ENCODE peak calls at places on chromosome 17, in five cellular contexts. One of them, this sample, is unnamed.

GRCh38 chr17:16287563-16288027 is 65.7 kb downstream of the CENPV start:
- DNase-seq in fibroblast of lung: peak
- DNase-seq in NCI-H2081: no peak
- DNase-seq in WTC11: no peak
- DNase-seq in activated CD8-positive, alpha-beta T cell treated with anti-CD3 and anti-CD28 coated beads, Interleukin-2, amount 10 ng/mL, durations not matched to agents 7 days and 5 days: peak
- DNase-seq in this sample: no peak

GRCh38 chr17:18184143-18185007 is 747 bp downstream of the ALKBH5 start:
- DNase-seq in fibroblast of lung: peak
- DNase-seq in NCI-H2081: peak
- DNase-seq in WTC11: peak
- DNase-seq in activated CD8-positive, alpha-beta T cell treated with anti-CD3 and anti-CD28 coated beads, Interleukin-2, amount 10 ng/mL, durations not matched to agents 7 days and 5 days: peak
- DNase-seq in this sample: no peak

GRCh38 chr17:79728169-79728907 is 2.4 kb upstream of the ENPP7 start:
- DNase-seq in fibroblast of lung: peak
- DNase-seq in NCI-H2081: peak
- DNase-seq in WTC11: peak
- DNase-seq in activated CD8-positive, alpha-beta T cell treated with anti-CD3 and anti-CD28 coated beads, Interleukin-2, amount 10 ng/mL, durations not matched to agents 7 days and 5 days: peak
- DNase-seq in this sample: no peak

GRCh38 chr17:57502696-57503307 is 242.3 kb downstream of the CCDC182 start:
- DNase-seq in fibroblast of lung: no peak
- DNase-seq in NCI-H2081: no peak
- DNase-seq in WTC11: no peak
- DNase-seq in activated CD8-positive, alpha-beta T cell treated with anti-CD3 and anti-CD28 coated beads, Interleukin-2, amount 10 ng/mL, durations not matched to agents 7 days and 5 days: no peak
- DNase-seq in this sample: no peak

GRCh38 chr17:14058051-14058450 is 11.3 kb upstream of the COX10 start:
- DNase-seq in fibroblast of lung: peak
- DNase-seq in NCI-H2081: no peak
- DNase-seq in WTC11: no peak
- DNase-seq in activated CD8-positive, alpha-beta T cell treated with anti-CD3 and anti-CD28 coated beads, Interleukin-2, amount 10 ng/mL, durations not matched to agents 7 days and 5 days: no peak
- DNase-seq in this sample: no peak

GRCh38 chr17:78241277-78242023 is 10.0 kb downstream of the TMEM235 start:
- DNase-seq in fibroblast of lung: peak
- DNase-seq in NCI-H2081: peak
- DNase-seq in WTC11: no peak
- DNase-seq in activated CD8-positive, alpha-beta T cell treated with anti-CD3 and anti-CD28 coated beads, Interleukin-2, amount 10 ng/mL, durations not matched to agents 7 days and 5 days: no peak
- DNase-seq in this sample: no peak

GRCh38 chr17:49234509-49235080 is 4.0 kb upstream of the PHOSPHO1 start:
- DNase-seq in fibroblast of lung: no peak
- DNase-seq in NCI-H2081: no peak
- DNase-seq in WTC11: no peak
- DNase-seq in activated CD8-positive, alpha-beta T cell treated with anti-CD3 and anti-CD28 coated beads, Interleukin-2, amount 10 ng/mL, durations not matched to agents 7 days and 5 days: no peak
- DNase-seq in this sample: no peak

GRCh38 chr17:49995055-49995738 is at the start of gene DLX3:
- DNase-seq in fibroblast of lung: peak
- DNase-seq in NCI-H2081: peak
- DNase-seq in WTC11: peak
- DNase-seq in activated CD8-positive, alpha-beta T cell treated with anti-CD3 and anti-CD28 coated beads, Interleukin-2, amount 10 ng/mL, durations not matched to agents 7 days and 5 days: no peak
- DNase-seq in this sample: peak

GRCh38 chr17:59632398-59632797 is 12.7 kb downstream of the CLTC start:
- DNase-seq in fibroblast of lung: no peak
- DNase-seq in NCI-H2081: no peak
- DNase-seq in WTC11: no peak
- DNase-seq in activated CD8-positive, alpha-beta T cell treated with anti-CD3 and anti-CD28 coated beads, Interleukin-2, amount 10 ng/mL, durations not matched to agents 7 days and 5 days: no peak
- DNase-seq in this sample: no peak

GRCh38 chr17:61335845-61336655 is 63.6 kb upstream of the TBX2 start:
- DNase-seq in fibroblast of lung: peak
- DNase-seq in NCI-H2081: peak
- DNase-seq in WTC11: no peak
- DNase-seq in activated CD8-positive, alpha-beta T cell treated with anti-CD3 and anti-CD28 coated beads, Interleukin-2, amount 10 ng/mL, durations not matched to agents 7 days and 5 days: no peak
- DNase-seq in this sample: peak

GRCh38 chr17:5943991-5944390 is 126.2 kb upstream of the WSCD1 start:
- DNase-seq in fibroblast of lung: no peak
- DNase-seq in NCI-H2081: peak
- DNase-seq in WTC11: no peak
- DNase-seq in activated CD8-positive, alpha-beta T cell treated with anti-CD3 and anti-CD28 coated beads, Interleukin-2, amount 10 ng/mL, durations not matched to agents 7 days and 5 days: no peak
- DNase-seq in this sample: peak

GRCh38 chr17:40122944-40123810 is 1.4 kb downstream of the MSL1 start:
- DNase-seq in fibroblast of lung: peak
- DNase-seq in NCI-H2081: peak
- DNase-seq in WTC11: peak
- DNase-seq in activated CD8-positive, alpha-beta T cell treated with anti-CD3 and anti-CD28 coated beads, Interleukin-2, amount 10 ng/mL, durations not matched to agents 7 days and 5 days: peak
- DNase-seq in this sample: peak

GRCh38 chr17:39919087-39919683 is 750 bp upstream of the GSDMB start:
- DNase-seq in fibroblast of lung: no peak
- DNase-seq in NCI-H2081: no peak
- DNase-seq in WTC11: no peak
- DNase-seq in activated CD8-positive, alpha-beta T cell treated with anti-CD3 and anti-CD28 coated beads, Interleukin-2, amount 10 ng/mL, durations not matched to agents 7 days and 5 days: no peak
- DNase-seq in this sample: no peak

GRCh38 chr17:58415371-58416055 is 1.8 kb downstream of the RNF43 start:
- DNase-seq in fibroblast of lung: no peak
- DNase-seq in NCI-H2081: peak
- DNase-seq in WTC11: no peak
- DNase-seq in activated CD8-positive, alpha-beta T cell treated with anti-CD3 and anti-CD28 coated beads, Interleukin-2, amount 10 ng/mL, durations not matched to agents 7 days and 5 days: no peak
- DNase-seq in this sample: no peak

GRCh38 chr17:72952220-72952619 is 140.3 kb downstream of the SLC39A11 start:
- DNase-seq in fibroblast of lung: no peak
- DNase-seq in NCI-H2081: no peak
- DNase-seq in WTC11: peak
- DNase-seq in activated CD8-positive, alpha-beta T cell treated with anti-CD3 and anti-CD28 coated beads, Interleukin-2, amount 10 ng/mL, durations not matched to agents 7 days and 5 days: no peak
- DNase-seq in this sample: no peak

GRCh38 chr17:40351185-40352043 is 13.1 kb downstream of the GJD3 start:
- DNase-seq in fibroblast of lung: no peak
- DNase-seq in NCI-H2081: peak
- DNase-seq in WTC11: no peak
- DNase-seq in activated CD8-positive, alpha-beta T cell treated with anti-CD3 and anti-CD28 coated beads, Interleukin-2, amount 10 ng/mL, durations not matched to agents 7 days and 5 days: no peak
- DNase-seq in this sample: no peak

GRCh38 chr17:47997595-47997994 is 26.7 kb downstream of the CDK5RAP3 start:
- DNase-seq in fibroblast of lung: no peak
- DNase-seq in NCI-H2081: no peak
- DNase-seq in WTC11: no peak
- DNase-seq in activated CD8-positive, alpha-beta T cell treated with anti-CD3 and anti-CD28 coated beads, Interleukin-2, amount 10 ng/mL, durations not matched to agents 7 days and 5 days: no peak
- DNase-seq in this sample: no peak

GRCh38 chr17:6555331-6556120 is 829 bp downstream of the PITPNM3 start:
- DNase-seq in fibroblast of lung: peak
- DNase-seq in NCI-H2081: no peak
- DNase-seq in WTC11: peak
- DNase-seq in activated CD8-positive, alpha-beta T cell treated with anti-CD3 and anti-CD28 coated beads, Interleukin-2, amount 10 ng/mL, durations not matched to agents 7 days and 5 days: no peak
- DNase-seq in this sample: no peak

GRCh38 chr17:6165806-6166205 is 95.6 kb downstream of the WSCD1 start:
- DNase-seq in fibroblast of lung: no peak
- DNase-seq in NCI-H2081: no peak
- DNase-seq in WTC11: no peak
- DNase-seq in activated CD8-positive, alpha-beta T cell treated with anti-CD3 and anti-CD28 coated beads, Interleukin-2, amount 10 ng/mL, durations not matched to agents 7 days and 5 days: no peak
- DNase-seq in this sample: no peak

GRCh38 chr17:4607773-4608187 is 23.5 kb downstream of the SMTNL2 start:
- DNase-seq in fibroblast of lung: peak
- DNase-seq in NCI-H2081: no peak
- DNase-seq in WTC11: no peak
- DNase-seq in activated CD8-positive, alpha-beta T cell treated with anti-CD3 and anti-CD28 coated beads, Interleukin-2, amount 10 ng/mL, durations not matched to agents 7 days and 5 days: no peak
- DNase-seq in this sample: no peak

GRCh38 chr17:12422632-12423031 is 243.1 kb upstream of the MYOCD start:
- DNase-seq in fibroblast of lung: no peak
- DNase-seq in NCI-H2081: no peak
- DNase-seq in WTC11: no peak
- DNase-seq in activated CD8-positive, alpha-beta T cell treated with anti-CD3 and anti-CD28 coated beads, Interleukin-2, amount 10 ng/mL, durations not matched to agents 7 days and 5 days: no peak
- DNase-seq in this sample: no peak

GRCh38 chr17:76268991-76269981 is 4.1 kb downstream of the UBALD2 start:
- DNase-seq in fibroblast of lung: no peak
- DNase-seq in NCI-H2081: no peak
- DNase-seq in WTC11: no peak
- DNase-seq in activated CD8-positive, alpha-beta T cell treated with anti-CD3 and anti-CD28 coated beads, Interleukin-2, amount 10 ng/mL, durations not matched to agents 7 days and 5 days: peak
- DNase-seq in this sample: no peak

GRCh38 chr17:68763551-68763950 is 162.4 kb upstream of the FAM20A start:
- DNase-seq in fibroblast of lung: peak
- DNase-seq in NCI-H2081: no peak
- DNase-seq in WTC11: no peak
- DNase-seq in activated CD8-positive, alpha-beta T cell treated with anti-CD3 and anti-CD28 coated beads, Interleukin-2, amount 10 ng/mL, durations not matched to agents 7 days and 5 days: no peak
- DNase-seq in this sample: no peak

GRCh38 chr17:962650-963049 is 16.9 kb downstream of the NXN start:
- DNase-seq in fibroblast of lung: no peak
- DNase-seq in NCI-H2081: no peak
- DNase-seq in WTC11: peak
- DNase-seq in activated CD8-positive, alpha-beta T cell treated with anti-CD3 and anti-CD28 coated beads, Interleukin-2, amount 10 ng/mL, durations not matched to agents 7 days and 5 days: no peak
- DNase-seq in this sample: no peak

GRCh38 chr17:226773-227580 is 45.5 kb upstream of the DOC2B start:
- DNase-seq in fibroblast of lung: no peak
- DNase-seq in NCI-H2081: no peak
- DNase-seq in WTC11: no peak
- DNase-seq in activated CD8-positive, alpha-beta T cell treated with anti-CD3 and anti-CD28 coated beads, Interleukin-2, amount 10 ng/mL, durations not matched to agents 7 days and 5 days: no peak
- DNase-seq in this sample: no peak

This sample was measured in NCI-H748 treated with DMSO at 0.1 percent for 48 hours.